ENCODE peak calls at places on chromosome 3, in six cellular contexts. One of them, this sample, is unnamed.

GRCh38 chr3:167078070-167078622 is 302.0 kb downstream of the ZBBX start:
- DNase-seq in right lobe of liver: no peak
- DNase-seq in GM12878: no peak
- DNase-seq in GM23338: peak; percentile 19
- DNase-seq in PC-9: no peak
- DNase-seq in tibial artery: no peak
- DNase-seq in this sample: no peak

GRCh38 chr3:6734395-6734746 is 126.5 kb upstream of the GRM7 start:
- DNase-seq in tibial artery: no peak
- DNase-seq in right lobe of liver: no peak
- DNase-seq in GM12878: no peak
- DNase-seq in PC-9: no peak
- DNase-seq in GM23338: no peak
- DNase-seq in this sample: no peak

GRCh38 chr3:108406063-108406660 is 104.2 kb downstream of the MYH15 start:
- DNase-seq in GM23338: no peak
- DNase-seq in tibial artery: no peak
- DNase-seq in PC-9: no peak
- DNase-seq in right lobe of liver: no peak
- DNase-seq in GM12878: no peak
- DNase-seq in this sample: no peak

GRCh38 chr3:46865034-46865507 is 1.8 kb upstream of the MYL3 start:
- DNase-seq in GM23338: no peak
- DNase-seq in right lobe of liver: peak; percentile 23
- DNase-seq in GM12878: no peak
- DNase-seq in PC-9: no peak
- DNase-seq in tibial artery: no peak
- DNase-seq in this sample: no peak

GRCh38 chr3:148833223-148833622 is 5.6 kb downstream of the CPB1 start:
- DNase-seq in right lobe of liver: no peak
- DNase-seq in tibial artery: no peak
- DNase-seq in PC-9: no peak
- DNase-seq in GM23338: no peak
- DNase-seq in GM12878: no peak
- DNase-seq in this sample: no peak

GRCh38 chr3:1232276-1232675 is 139.5 kb downstream of the CNTN6 start:
- DNase-seq in tibial artery: no peak
- DNase-seq in right lobe of liver: no peak
- DNase-seq in PC-9: no peak
- DNase-seq in GM12878: no peak
- DNase-seq in GM23338: no peak
- DNase-seq in this sample: no peak

GRCh38 chr3:152360303-152360702 is 91.6 kb downstream of the MBNL1 start:
- DNase-seq in GM23338: no peak
- DNase-seq in right lobe of liver: no peak
- DNase-seq in GM12878: no peak
- DNase-seq in PC-9: no peak
- DNase-seq in tibial artery: no peak
- DNase-seq in this sample: no peak

GRCh38 chr3:185784317-185784716 is 40.5 kb downstream of the IGF2BP2 start:
- DNase-seq in GM12878: no peak
- DNase-seq in PC-9: no peak
- DNase-seq in GM23338: no peak
- DNase-seq in right lobe of liver: no peak
- DNase-seq in tibial artery: no peak
- DNase-seq in this sample: no peak

GRCh38 chr3:141797167-141797773 is 34.1 kb downstream of the GRK7 start:
- DNase-seq in right lobe of liver: peak; percentile 47
- DNase-seq in tibial artery: peak; percentile 31
- DNase-seq in GM23338: peak; percentile 96
- DNase-seq in GM12878: no peak
- DNase-seq in PC-9: no peak
- DNase-seq in this sample: peak; percentile 42

GRCh38 chr3:131223373-131224289 is 157.9 kb upstream of the NUDT16 start:
- DNase-seq in GM23338: no peak
- DNase-seq in GM12878: no peak
- DNase-seq in tibial artery: no peak
- DNase-seq in right lobe of liver: no peak
- DNase-seq in PC-9: no peak
- DNase-seq in this sample: no peak

GRCh38 chr3:33035596-33035995 is 61.4 kb downstream of the GLB1 start:
- DNase-seq in PC-9: peak; percentile 56
- DNase-seq in tibial artery: no peak
- DNase-seq in right lobe of liver: no peak
- DNase-seq in GM12878: no peak
- DNase-seq in GM23338: no peak
- DNase-seq in this sample: no peak

GRCh38 chr3:107370902-107371301 is 6.3 kb upstream of the CCDC54 start:
- DNase-seq in GM12878: no peak
- DNase-seq in PC-9: no peak
- DNase-seq in GM23338: no peak
- DNase-seq in tibial artery: no peak
- DNase-seq in right lobe of liver: no peak
- DNase-seq in this sample: no peak

GRCh38 chr3:40452876-40453730 is 4.0 kb upstream of the RPL14 start:
- DNase-seq in PC-9: peak; percentile 97
- DNase-seq in GM12878: peak; percentile 93
- DNase-seq in GM23338: peak; percentile 100
- DNase-seq in right lobe of liver: peak; percentile 99
- DNase-seq in tibial artery: peak; percentile 99
- DNase-seq in this sample: peak; percentile 99

GRCh38 chr3:53796161-53796560 is 50.1 kb downstream of the CHDH start:
- DNase-seq in tibial artery: no peak
- DNase-seq in right lobe of liver: no peak
- DNase-seq in GM23338: no peak
- DNase-seq in PC-9: no peak
- DNase-seq in GM12878: no peak
- DNase-seq in this sample: peak; percentile 39

GRCh38 chr3:47464603-47465002 is 11.1 kb downstream of the SCAP start:
- DNase-seq in right lobe of liver: no peak
- DNase-seq in tibial artery: no peak
- DNase-seq in GM12878: no peak
- DNase-seq in GM23338: no peak
- DNase-seq in PC-9: no peak
- DNase-seq in this sample: no peak

GRCh38 chr3:185070491-185071335 is 82.1 kb downstream of the C3orf70 start:
- DNase-seq in GM12878: no peak
- DNase-seq in right lobe of liver: peak; percentile 28
- DNase-seq in GM23338: peak; percentile 73
- DNase-seq in tibial artery: no peak
- DNase-seq in PC-9: no peak
- DNase-seq in this sample: peak; percentile 72

GRCh38 chr3:107241217-107241616 is 136.0 kb upstream of the CCDC54 start:
- DNase-seq in GM23338: peak; percentile 31
- DNase-seq in tibial artery: peak; percentile 37
- DNase-seq in right lobe of liver: no peak
- DNase-seq in GM12878: no peak
- DNase-seq in PC-9: peak; percentile 67
- DNase-seq in this sample: peak; percentile 50

GRCh38 chr3:43481325-43481860 is 140.4 kb downstream of the ANO10 start:
- DNase-seq in right lobe of liver: no peak
- DNase-seq in PC-9: no peak
- DNase-seq in GM23338: peak; percentile 87
- DNase-seq in tibial artery: no peak
- DNase-seq in GM12878: no peak
- DNase-seq in this sample: no peak

GRCh38 chr3:12764171-12764776 is 5.2 kb upstream of the TMEM40 start:
- DNase-seq in GM12878: no peak
- DNase-seq in tibial artery: no peak
- DNase-seq in PC-9: no peak
- DNase-seq in GM23338: no peak
- DNase-seq in right lobe of liver: no peak
- DNase-seq in this sample: no peak

GRCh38 chr3:23576379-23576959 is 229.3 kb upstream of the UBE2E1 start:
- DNase-seq in GM12878: no peak
- DNase-seq in PC-9: peak; percentile 89
- DNase-seq in right lobe of liver: no peak
- DNase-seq in GM23338: no peak
- DNase-seq in tibial artery: no peak
- DNase-seq in this sample: no peak

GRCh38 chr3:154818676-154819255 is 261.4 kb upstream of the MME start:
- DNase-seq in GM23338: no peak
- DNase-seq in tibial artery: no peak
- DNase-seq in right lobe of liver: no peak
- DNase-seq in GM12878: no peak
- DNase-seq in PC-9: no peak
- DNase-seq in this sample: no peak

GRCh38 chr3:190566043-190566933 is 52.4 kb downstream of the IL1RAP start:
- DNase-seq in right lobe of liver: peak; percentile 88
- DNase-seq in tibial artery: peak; percentile 88
- DNase-seq in GM23338: peak; percentile 24
- DNase-seq in GM12878: no peak
- DNase-seq in PC-9: peak; percentile 100
- DNase-seq in this sample: no peak

GRCh38 chr3:111884411-111885018 is 25.4 kb downstream of the PHLDB2 start:
- DNase-seq in GM12878: no peak
- DNase-seq in PC-9: no peak
- DNase-seq in GM23338: peak; percentile 26
- DNase-seq in right lobe of liver: no peak
- DNase-seq in tibial artery: no peak
- DNase-seq in this sample: no peak

GRCh38 chr3:135071483-135071882 is 276.4 kb downstream of the EPHB1 start:
- DNase-seq in right lobe of liver: no peak
- DNase-seq in PC-9: no peak
- DNase-seq in GM23338: no peak
- DNase-seq in GM12878: no peak
- DNase-seq in tibial artery: no peak
- DNase-seq in this sample: no peak

GRCh38 chr3:123960791-123961507 is at the start of gene CCDC14:
- DNase-seq in GM12878: no peak
- DNase-seq in GM23338: peak; percentile 99
- DNase-seq in tibial artery: peak; percentile 94
- DNase-seq in PC-9: peak; percentile 86
- DNase-seq in right lobe of liver: peak; percentile 92
- DNase-seq in this sample: peak; percentile 94

DNA sequence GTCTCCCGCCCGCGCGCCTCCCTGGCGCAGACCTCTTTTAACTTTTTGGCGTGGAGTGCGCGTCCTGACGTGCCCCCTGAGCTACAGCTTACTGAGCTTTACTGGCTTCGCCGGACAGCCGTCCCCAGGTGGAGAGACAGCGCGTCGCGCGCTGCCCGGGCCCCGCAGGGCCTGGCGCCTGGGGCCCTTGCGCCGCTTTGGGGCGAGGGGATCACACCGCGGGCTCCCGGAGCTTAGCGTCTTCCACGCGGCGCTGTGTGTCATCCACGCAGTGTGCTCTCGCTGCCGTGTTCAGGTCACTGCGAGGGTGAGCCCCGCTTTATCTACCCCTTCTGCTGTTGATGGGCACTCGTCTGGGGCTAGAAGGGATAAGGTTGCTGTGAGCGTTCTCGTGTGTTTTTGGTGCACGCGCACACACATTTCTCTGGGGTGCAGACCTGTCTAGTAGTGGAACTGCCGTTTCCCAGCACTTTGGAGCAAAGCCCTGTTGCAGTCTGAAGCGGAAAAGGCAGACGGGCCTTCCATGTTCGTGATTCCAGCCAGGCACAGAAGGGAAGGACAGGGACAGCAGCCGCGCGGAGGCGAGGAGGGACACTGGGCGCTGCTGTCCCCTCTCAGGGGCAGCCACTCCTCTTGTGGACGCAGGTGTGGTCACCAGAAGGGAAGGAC is 33.1 kb upstream of the ALDH1L1 start:
- DNase-seq in right lobe of liver: no peak
- DNase-seq in PC-9: no peak
- DNase-seq in GM12878: no peak
- DNase-seq in GM23338: peak; percentile 10
- DNase-seq in tibial artery: no peak
- DNase-seq in this sample: no peak
- TF ChIP-seq CTCF in right lobe of liver: no peak
- TF ChIP-seq CTCF in PC-9: no peak
- TF ChIP-seq CTCF in GM12878: no peak
- TF ChIP-seq CTCF in GM23338: no peak
- TF ChIP-seq CTCF in tibial artery: no peak
- TF ChIP-seq CTCF in this sample: no peak

DNA sequence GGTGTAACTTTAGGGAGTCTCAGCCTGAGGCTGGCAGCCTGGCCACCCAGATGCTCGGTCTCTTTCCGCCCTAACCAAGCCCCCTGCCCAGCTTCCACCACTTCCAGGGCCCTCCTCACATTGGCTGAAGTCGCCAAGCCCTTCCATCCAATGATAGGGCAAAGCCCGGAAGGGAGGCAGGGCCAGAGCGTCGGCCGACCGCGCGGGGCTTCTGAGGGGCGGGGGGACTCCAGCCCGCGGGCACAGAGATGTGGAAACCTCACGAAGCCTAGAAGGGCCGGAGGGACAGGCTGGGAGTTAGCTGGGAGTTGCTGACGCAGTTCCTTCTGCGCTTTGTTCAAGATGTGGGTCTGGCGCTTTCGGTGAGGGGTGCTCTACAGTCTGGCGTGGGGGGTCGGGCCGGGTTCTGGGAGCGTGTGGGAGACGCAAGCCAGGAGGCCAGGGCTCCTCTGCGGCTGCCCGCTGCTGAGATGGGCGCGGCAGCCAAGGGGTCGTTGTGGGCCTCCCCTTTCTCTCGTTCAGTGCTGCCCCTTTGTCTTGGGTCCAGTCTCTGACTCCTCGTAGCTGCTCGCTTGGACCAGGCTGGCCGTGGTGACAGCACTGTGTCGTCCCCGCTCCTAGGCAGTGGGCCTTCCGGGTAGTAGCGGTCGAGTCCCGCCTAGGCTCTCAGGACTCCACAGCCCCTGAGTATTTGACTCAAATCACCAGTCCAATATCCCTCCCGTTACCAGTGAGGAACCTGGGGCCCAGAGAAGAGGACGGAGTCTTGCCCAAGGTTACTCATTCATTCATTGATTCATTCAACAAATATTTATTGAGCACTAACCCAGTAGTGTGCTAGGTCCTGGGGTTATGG is at the start of gene ZNF660:
- DNase-seq in tibial artery: peak; percentile 52
- DNase-seq in GM12878: no peak
- DNase-seq in GM23338: peak; percentile 97
- DNase-seq in PC-9: no peak
- DNase-seq in right lobe of liver: peak; percentile 29
- DNase-seq in this sample: peak; percentile 46
- H3K4me1 ChIP-seq in tibial artery: peaks cover 15% of the 10 kb centered on the region
- H3K4me1 ChIP-seq in GM12878: no peaks in the 10 kb centered on the region
- H3K4me1 ChIP-seq in GM23338: peaks cover 9% of the 10 kb centered on the region
- H3K4me1 ChIP-seq in PC-9: no peaks in the 10 kb centered on the region
- H3K4me1 ChIP-seq in right lobe of liver: no peaks in the 10 kb centered on the region
- H3K4me1 ChIP-seq in this sample: no peaks in the 10 kb centered on the region

GRCh38 chr3:63908081-63908736 is 4.0 kb downstream of the SCAANT1 start:
- DNase-seq in PC-9: no peak
- DNase-seq in GM23338: peak; percentile 33
- DNase-seq in tibial artery: no peak
- DNase-seq in right lobe of liver: no peak
- DNase-seq in GM12878: no peak
- DNase-seq in this sample: no peak
- TF ChIP-seq CTCF in PC-9: no peak
- TF ChIP-seq CTCF in GM23338: peak; percentile 27
- TF ChIP-seq CTCF in tibial artery: no peak
- TF ChIP-seq CTCF in right lobe of liver: no peak
- TF ChIP-seq CTCF in GM12878: no peak
- TF ChIP-seq CTCF in this sample: no peak

DNA sequence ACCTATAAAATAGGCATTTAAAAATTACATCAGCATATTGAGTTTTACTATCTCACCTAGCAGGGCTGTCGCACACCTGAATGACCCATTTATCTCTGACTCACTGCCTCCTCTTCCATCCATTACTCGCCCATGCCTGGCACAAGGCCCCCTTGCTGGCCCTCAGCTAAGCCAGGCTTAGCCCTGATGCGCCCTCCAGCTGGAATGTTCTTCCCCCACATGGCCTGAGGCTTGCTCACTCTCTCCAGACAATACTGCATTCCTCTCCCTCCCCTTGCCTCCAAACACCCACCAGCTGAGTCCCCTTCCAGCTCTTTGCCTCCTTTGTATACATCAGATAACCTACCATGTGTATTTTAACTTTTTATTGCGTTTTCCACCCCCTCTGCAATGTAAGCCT is 7.2 kb downstream of the SH3BP5 start:
- DNase-seq in PC-9: peak; percentile 81
- DNase-seq in GM23338: peak; percentile 75
- DNase-seq in right lobe of liver: peak; percentile 53
- DNase-seq in GM12878: no peak
- DNase-seq in tibial artery: no peak
- DNase-seq in this sample: no peak
- H3K4me1 ChIP-seq in PC-9: peaks cover 68% of the 10 kb centered on the region
- H3K4me1 ChIP-seq in GM23338: peaks cover 23% of the 10 kb centered on the region
- H3K4me1 ChIP-seq in right lobe of liver: no peaks in the 10 kb centered on the region
- H3K4me1 ChIP-seq in GM12878: peaks cover 32% of the 10 kb centered on the region
- H3K4me1 ChIP-seq in tibial artery: peaks cover 36% of the 10 kb centered on the region
- H3K4me1 ChIP-seq in this sample: no peaks in the 10 kb centered on the region